ENCODE peak calls at places on chromosomes 13 and 19, in five cellular contexts. X is tibial nerve, O is endothelial cell, Z is fibroblast of the aortic adventitia, R is heart left ventricle. B is an unnamed sample.

GRCh38 chr13:51451467-51452390 is 1.1 kb downstream of the INTS6 start:
- DNase-seq in X (peak; percentile 62), O (peak; percentile 75), Z (peak; percentile 67), R (peak; percentile 91), B (peak; percentile 49)

GRCh38 chr13:51726446-51727185 is 77.3 kb downstream of the DHRS12 start:
- DNase-seq in X (no peak), O (no peak), Z (peak; percentile 95), R (no peak), B (no peak)

GRCh38 chr19:5247957-5248705 is 92.5 kb downstream of the PTPRS start:
- DNase-seq in X (no peak), O (no peak), Z (no peak), R (no peak), B (no peak)

GRCh38 chr13:60152904-60153303 is 10.8 kb downstream of the DIAPH3 start:
- DNase-seq in X (no peak), O (no peak), Z (peak; percentile 45), R (no peak), B (no peak)

GRCh38 chr13:101624981-101625380 is 172.5 kb downstream of the ITGBL1 start:
- DNase-seq in X (no peak), O (no peak), Z (no peak), R (no peak), B (no peak)

GRCh38 chr19:2494084-2494446 is 18.1 kb downstream of the GADD45B start:
- DNase-seq in X (no peak), O (no peak), Z (peak; percentile 61), R (peak; percentile 51), B (no peak)

GRCh38 chr13:40764587-40765403 is 6.2 kb downstream of the MRPS31 start:
- DNase-seq in X (no peak), O (no peak), Z (peak; percentile 43), R (no peak), B (no peak)

GRCh38 chr13:29594310-29594709 is 1.2 kb downstream of the SLC7A1 start:
- DNase-seq in X (no peak), O (peak; percentile 26), Z (peak; percentile 79), R (peak; percentile 42), B (no peak)

GRCh38 chr19:4015705-4016402 is 8.3 kb downstream of the PIAS4 start:
- DNase-seq in X (no peak), O (no peak), Z (no peak), R (no peak), B (peak; percentile 88)

GRCh38 chr19:4633140-4633967 is 6.0 kb upstream of the TNFAIP8L1 start:
- DNase-seq in X (no peak), O (peak; percentile 73), Z (peak; percentile 61), R (peak; percentile 70), B (no peak)

GRCh38 chr13:48891586-48891985 is 84.1 kb upstream of the FNDC3A start:
- DNase-seq in X (no peak), O (no peak), Z (peak; percentile 40), R (no peak), B (no peak)

GRCh38 chr13:101773062-101773461 is 320.6 kb downstream of the ITGBL1 start:
- DNase-seq in X (no peak), O (no peak), Z (no peak), R (no peak), B (no peak)

GRCh38 chr13:29846475-29847256 is 3.8 kb downstream of the UBL3 start:
- DNase-seq in X (no peak), O (no peak), Z (peak; percentile 25), R (no peak), B (no peak)

GRCh38 chr13:109479991-109480696 is 306.2 kb downstream of the IRS2 start:
- DNase-seq in X (no peak), O (no peak), Z (peak; percentile 37), R (peak; percentile 67), B (no peak)

GRCh38 chr13:99854376-99854775 is 117.2 kb downstream of the ZIC5 start:
- DNase-seq in X (no peak), O (no peak), Z (no peak), R (no peak), B (no peak)

GRCh38 chr13:78194904-78195639 is 276.4 kb upstream of the EDNRB start:
- DNase-seq in X (no peak), O (no peak), Z (peak; percentile 18), R (no peak), B (no peak)

GRCh38 chr13:82655518-82655855 is 1226.8 kb downstream of the SLITRK1 start:
- DNase-seq in X (no peak), O (no peak), Z (no peak), R (no peak), B (no peak)

GRCh38 chr13:99218969-99219368 is 18.3 kb downstream of the UBAC2 start:
- DNase-seq in X (no peak), O (no peak), Z (no peak), R (no peak), B (no peak)

GRCh38 chr13:48828962-48829405 is 146.7 kb upstream of the FNDC3A start:
- DNase-seq in X (no peak), O (no peak), Z (no peak), R (no peak), B (no peak)

GRCh38 chr19:50224986-50225747 is 21.7 kb downstream of the MYH14 start:
- DNase-seq in X (no peak), O (no peak), Z (no peak), R (peak; percentile 74), B (no peak)

GRCh38 chr19:3655402-3656072 is 28.9 kb upstream of the CACTIN start:
- DNase-seq in X (no peak), O (no peak), Z (peak; percentile 74), R (peak; percentile 78), B (no peak)

GRCh38 chr13:48125794-48126228 is 30.9 kb upstream of the MED4 start:
- DNase-seq in X (no peak), O (no peak), Z (peak; percentile 74), R (peak; percentile 52), B (no peak)

GRCh38 chr19:52584686-52585085 is 14.6 kb downstream of the ZNF701 start:
- DNase-seq in X (no peak), O (no peak), Z (no peak), R (no peak), B (no peak)

GRCh38 chr13:21086929-21087328 is 25.5 kb upstream of the LATS2 start:
- DNase-seq in X (no peak), O (no peak), Z (no peak), R (no peak), B (no peak)

GRCh38 chr13:35470671-35471465 is 5.6 kb downstream of the MAB21L1 start:
- DNase-seq in X (peak; percentile 28), O (peak; percentile 60), Z (peak; percentile 53), R (peak; percentile 60), B (peak; percentile 26)

GRCh38 chr13:23433171-23434153 is at the start of gene SACS:
- DNase-seq in X (no peak), O (peak; percentile 43), Z (peak; percentile 19), R (no peak), B (no peak)

GRCh38 chr19:8355631-8356402 is 8.1 kb upstream of the ANGPTL4 start:
- DNase-seq in X (no peak), O (no peak), Z (peak; percentile 91), R (peak; percentile 79), B (no peak)

GRCh38 chr13:51771418-51772104 is 32.4 kb downstream of the DHRS12 start:
- DNase-seq in X (no peak), O (no peak), Z (no peak), R (no peak), B (no peak)

GRCh38 chr19:30931307-30931706 is 417.9 kb downstream of the TSHZ3 start:
- DNase-seq in X (no peak), O (no peak), Z (no peak), R (no peak), B (no peak)

DNA sequence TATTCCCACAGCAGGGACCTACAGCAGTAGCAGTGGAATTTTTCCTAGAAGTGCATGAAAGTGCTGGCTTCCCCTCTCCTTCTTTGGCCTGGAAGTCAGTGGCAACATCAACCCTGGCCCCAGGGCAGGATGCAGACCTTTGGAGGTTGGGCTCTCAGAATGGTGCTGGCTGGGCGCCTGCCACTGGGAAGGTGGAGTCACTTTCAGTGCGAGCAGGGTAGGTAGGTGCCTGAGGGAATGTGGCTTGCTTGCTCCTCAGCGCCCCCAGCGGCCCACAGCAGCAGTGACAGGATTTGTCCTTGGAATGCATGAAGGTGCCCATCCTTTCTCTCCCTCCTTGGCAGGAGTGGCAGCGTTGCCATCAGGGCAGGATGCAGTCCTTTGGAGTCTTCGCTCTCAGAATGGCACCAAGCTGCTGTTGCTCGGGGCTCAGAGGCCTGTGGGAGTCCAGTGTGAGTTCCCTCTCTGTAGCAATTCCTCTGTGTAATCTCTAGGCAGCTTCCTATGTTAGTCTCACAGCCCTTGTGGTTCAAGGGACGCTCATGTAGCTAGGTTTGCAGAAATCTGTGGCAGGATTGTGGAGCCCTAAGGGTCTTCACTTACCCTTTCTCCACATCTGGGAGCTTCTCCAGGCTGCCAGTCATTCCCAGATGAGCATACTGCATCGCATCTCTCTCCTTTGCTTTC is 354.4 kb upstream of the DACH1 start:
- DNase-seq in X (no peak), O (peak; percentile 38), Z (no peak), R (no peak), B (peak; percentile 37)
- TF ChIP-seq CTCF in X (no peak), O (peak; percentile 75), Z (peak; percentile 38), R (peak; percentile 29), B (peak; percentile 47)

DNA sequence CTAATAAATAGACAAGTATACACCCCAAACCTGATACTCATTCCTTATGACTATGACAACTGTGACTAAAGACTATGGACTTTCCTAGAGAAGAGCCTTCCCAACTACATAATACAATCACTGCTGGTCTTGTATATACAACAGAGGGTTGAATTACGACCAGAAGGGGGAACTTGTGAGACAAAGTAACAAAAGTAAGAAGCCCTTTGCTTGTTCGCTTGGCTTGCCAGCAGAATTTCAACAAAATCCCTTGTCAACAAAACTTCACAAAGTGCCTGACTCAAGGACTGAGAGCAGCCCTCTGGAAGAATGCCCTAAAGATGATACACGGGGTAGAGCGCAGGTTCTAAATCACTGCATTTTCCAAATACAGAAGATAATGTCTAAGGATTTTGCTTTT is 99.4 kb downstream of the WASF3 start:
- DNase-seq in X (no peak), O (no peak), Z (peak; percentile 74), R (no peak), B (no peak)
- TF ChIP-seq CTCF in X (no peak), O (no peak), Z (peak; percentile 48), R (no peak), B (no peak)

GRCh38 chr13:31012285-31013024 is 80.0 kb downstream of the TEX26 start:
- DNase-seq in X (no peak), O (no peak), Z (peak; percentile 53), R (no peak), B (no peak)
- TF ChIP-seq CTCF in X (peak; percentile 23), O (no peak), Z (peak; percentile 50), R (no peak), B (peak; percentile 23)

GRCh38 chr13:64441740-64442139 is 2788.4 kb downstream of the PCDH9 start:
- DNase-seq in X (no peak), O (no peak), Z (no peak), R (no peak), B (no peak)

GRCh38 chr13:64446372-64446771 is 2783.8 kb downstream of the PCDH9 start:
- DNase-seq in X (no peak), O (no peak), Z (no peak), R (no peak), B (no peak)
- TF ChIP-seq CTCF in X (no peak), O (peak; percentile 52), Z (no peak), R (no peak), B (no peak)

B was measured in mesothelial cell of epicardium.